ENCODE peak calls at places on chromosomes 4 and X, in four cellular contexts. One of them, this sample, is unnamed.

GRCh38 chr4:41399191-41399590 is 138.8 kb upstream of the LIMCH1 start:
- DNase-seq in CD8-positive, alpha-beta memory T cell: no peak
- DNase-seq in RPMI7951: no peak
- DNase-seq in HT-29: no peak
- DNase-seq in this sample: no peak

GRCh38 chrX:107826286-107827136 is 845 bp downstream of the MID2 start:
- DNase-seq in CD8-positive, alpha-beta memory T cell: peak; percentile 9
- DNase-seq in RPMI7951: peak; percentile 29
- DNase-seq in HT-29: peak; percentile 11
- DNase-seq in this sample: no peak

GRCh38 chr4:134216436-134216835 is 14.8 kb upstream of the PABPC4L start:
- DNase-seq in CD8-positive, alpha-beta memory T cell: no peak
- DNase-seq in RPMI7951: no peak
- DNase-seq in HT-29: no peak
- DNase-seq in this sample: no peak

GRCh38 chr4:152181150-152181549 is 354.7 kb downstream of the FBXW7 start:
- DNase-seq in CD8-positive, alpha-beta memory T cell: no peak
- DNase-seq in RPMI7951: no peak
- DNase-seq in HT-29: no peak
- DNase-seq in this sample: no peak

GRCh38 chrX:155993421-155993820 is 4.1 kb upstream of the IL9R start:
- DNase-seq in CD8-positive, alpha-beta memory T cell: no peak
- DNase-seq in RPMI7951: no peak
- DNase-seq in HT-29: no peak
- DNase-seq in this sample: no peak

GRCh38 chr4:40856836-40857362 is 107.1 kb downstream of the NSUN7 start:
- DNase-seq in CD8-positive, alpha-beta memory T cell: no peak
- DNase-seq in RPMI7951: no peak
- DNase-seq in HT-29: no peak
- DNase-seq in this sample: no peak

GRCh38 chrX:127300511-127300910 is 481.0 kb downstream of the PRR32 start:
- DNase-seq in CD8-positive, alpha-beta memory T cell: no peak
- DNase-seq in RPMI7951: no peak
- DNase-seq in HT-29: no peak
- DNase-seq in this sample: no peak

GRCh38 chr4:113825272-113825671 is 63.7 kb upstream of the CAMK2D start:
- DNase-seq in CD8-positive, alpha-beta memory T cell: no peak
- DNase-seq in RPMI7951: no peak
- DNase-seq in HT-29: no peak
- DNase-seq in this sample: no peak

GRCh38 chr4:184147858-184148799 is 69.5 kb downstream of the ENPP6 start:
- DNase-seq in CD8-positive, alpha-beta memory T cell: no peak
- DNase-seq in RPMI7951: no peak
- DNase-seq in HT-29: no peak
- DNase-seq in this sample: no peak

This sample was measured in SK-MEL-5.